ENCODE peak calls at places on chromosomes 11 and 22, in eight cellular contexts. O is H1; G is epithelial cell of esophagus; U is sigmoid colon; K is fibroblast of lung; J is activated B cell treated with CpG ODN at 0.5 μM for 24 hours; B is CD8-positive, alpha-beta T cell; A is foreskin fibroblast. W is an unnamed sample.

GRCh38 chr11:19428206-19429001 is 187.7 kb upstream of the E2F8 start:
- DNase-seq in O (no peak), G (peak; percentile 89), U (no peak), K (no peak), J (no peak), B (no peak), A (no peak), W (no peak)

GRCh38 chr22:26056455-26056854 is 112.8 kb upstream of the SEZ6L start:
- DNase-seq in O (no peak), G (no peak), U (no peak), K (no peak), J (no peak), B (no peak), A (no peak), W (no peak)

GRCh38 chr11:121154473-121154872 is 53.4 kb downstream of the TECTA start:
- DNase-seq in O (no peak), G (no peak), U (no peak), K (no peak), J (no peak), B (no peak), A (no peak), W (no peak)

GRCh38 chr11:19918302-19919049 is 205.8 kb downstream of the NAV2 start:
- DNase-seq in O (no peak), G (no peak), U (no peak), K (no peak), J (no peak), B (no peak), A (peak; percentile 50), W (no peak)

GRCh38 chr11:123239371-123240150 is 44.5 kb upstream of the CLMP start:
- DNase-seq in O (no peak), G (peak; percentile 68), U (no peak), K (no peak), J (no peak), B (no peak), A (peak; percentile 43), W (peak; percentile 72)

GRCh38 chr11:1513326-1514296 is 27.0 kb upstream of the MOB2 start:
- DNase-seq in O (no peak), G (no peak), U (no peak), K (no peak), J (no peak), B (no peak), A (no peak), W (no peak)

GRCh38 chr11:128188346-128189115 is 398.8 kb downstream of the ETS1 start:
- DNase-seq in O (no peak), G (no peak), U (no peak), K (no peak), J (no peak), B (no peak), A (peak; percentile 62), W (no peak)

GRCh38 chr11:46240371-46240770 is 37.1 kb upstream of the CREB3L1 start:
- DNase-seq in O (no peak), G (no peak), U (no peak), K (peak; percentile 12), J (no peak), B (no peak), A (peak; percentile 44), W (no peak)

GRCh38 chr11:114616516-114616915 is 20.9 kb upstream of the NXPE4 start:
- DNase-seq in O (no peak), G (no peak), U (no peak), K (no peak), J (no peak), B (no peak), A (no peak), W (no peak)

GRCh38 chr11:47216141-47216798 is 1.5 kb downstream of the DDB2 start:
- DNase-seq in O (no peak), G (peak; percentile 80), U (no peak), K (peak; percentile 83), J (peak; percentile 42), B (peak; percentile 35), A (peak; percentile 92), W (peak; percentile 85)

GRCh38 chr11:71951741-71952310 is 23.0 kb downstream of the RNF121 start:
- DNase-seq in O (no peak), G (no peak), U (no peak), K (no peak), J (no peak), B (no peak), A (no peak), W (no peak)

GRCh38 chr22:22818861-22819855 is 68.5 kb upstream of the IGLL5 start:
- DNase-seq in O (no peak), G (no peak), U (no peak), K (no peak), J (no peak), B (peak; percentile 49), A (no peak), W (no peak)

GRCh38 chr11:68932358-68932757 is 28.7 kb downstream of the IGHMBP2 start:
- DNase-seq in O (no peak), G (no peak), U (no peak), K (no peak), J (no peak), B (no peak), A (no peak), W (no peak)

GRCh38 chr11:78961186-78961782 is 386.6 kb upstream of the NARS2 start:
- DNase-seq in O (peak; percentile 57), G (peak; percentile 82), U (no peak), K (peak; percentile 54), J (no peak), B (no peak), A (peak; percentile 62), W (peak; percentile 19)
- TF ChIP-seq CTCF in O (peak; percentile 89), G (peak; percentile 84), U (no peak), K (peak; percentile 59), J (no peak), B (no peak), A (peak; percentile 69), W (peak; percentile 73)

DNA sequence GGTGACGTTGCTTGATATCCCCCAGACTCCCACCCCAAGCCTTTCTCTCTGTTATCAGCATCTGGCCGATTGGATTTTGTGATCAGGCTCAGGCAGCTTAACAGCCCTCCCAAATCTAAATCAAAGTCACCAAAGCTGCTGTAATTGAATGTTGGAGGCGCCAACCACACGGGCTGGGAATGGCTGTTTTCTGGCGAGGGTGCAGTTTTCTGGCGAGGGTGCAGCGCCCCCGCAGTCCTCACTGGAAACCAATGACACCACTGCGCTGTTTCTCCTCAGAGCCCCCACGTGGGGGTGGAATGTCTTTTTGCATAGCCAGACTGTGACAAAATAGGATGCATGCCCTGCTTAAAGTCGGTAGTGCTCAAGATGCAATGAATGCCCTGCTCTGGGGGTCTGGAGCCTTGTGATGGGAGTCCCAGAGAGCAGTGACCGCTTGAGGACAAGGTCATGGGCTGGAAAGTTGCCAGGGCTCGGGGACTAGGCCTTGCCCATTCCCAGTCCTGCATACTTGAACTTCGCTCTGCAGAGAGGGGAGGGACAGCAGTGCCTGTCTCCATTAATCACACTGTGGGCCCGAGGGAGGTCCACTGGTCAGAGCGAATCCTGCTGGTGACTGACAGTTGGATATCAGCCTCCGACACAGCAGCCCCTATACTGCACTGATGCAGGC is 105.3 kb downstream of the MORC2 start:
- DNase-seq in O (no peak), G (no peak), U (peak; percentile 50), K (no peak), J (peak; percentile 11), B (no peak), A (no peak), W (no peak)
- TF ChIP-seq CTCF in O (peak; percentile 30), G (no peak), U (no peak), K (no peak), J (no peak), B (no peak), A (no peak), W (peak; percentile 23)

DNA sequence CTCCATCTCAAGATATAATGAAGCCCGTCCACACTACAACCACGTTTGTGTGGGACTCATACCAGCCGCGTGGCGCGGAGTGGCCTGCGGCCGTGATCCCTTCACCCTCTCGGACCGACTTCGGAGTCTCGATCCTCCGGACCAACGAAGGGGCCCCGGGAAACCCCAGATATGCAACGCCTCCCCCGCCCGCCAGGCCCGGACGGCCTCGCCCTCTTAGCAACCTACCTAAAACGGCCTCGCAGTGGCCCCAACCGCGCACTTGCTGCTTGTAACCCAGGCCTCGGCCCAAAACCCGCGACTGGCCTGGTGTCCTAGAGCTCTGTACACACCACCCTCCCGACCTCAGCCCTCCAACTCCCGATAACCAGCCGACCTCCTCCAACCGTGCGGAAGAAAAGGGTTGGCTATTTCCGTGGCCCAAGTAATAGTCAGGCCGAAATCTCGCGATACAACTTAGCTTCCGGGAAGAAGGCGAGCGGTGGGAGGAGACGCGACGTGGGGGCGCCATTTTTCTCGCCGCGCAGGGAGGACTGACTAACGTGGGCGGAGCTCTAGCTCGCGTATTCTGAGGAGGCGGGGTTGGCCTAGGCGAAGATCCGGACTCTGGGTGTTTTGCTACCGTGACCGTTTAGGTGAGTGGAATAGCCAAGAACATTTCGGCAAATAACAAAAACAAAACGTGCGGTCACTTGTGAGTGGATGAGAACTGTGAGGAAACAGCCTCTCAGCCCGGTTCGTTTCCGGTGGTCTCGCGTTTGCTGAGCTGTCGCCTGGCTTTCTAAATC is at the start of the genes C11orf54 and TAF1D:
- DNase-seq in O (peak; percentile 88), G (peak; percentile 98), U (peak; percentile 99), K (peak; percentile 98), J (peak; percentile 88), B (peak; percentile 95), A (peak; percentile 99), W (peak; percentile 97)
- TF ChIP-seq CTCF in O (no peak), G (no peak), U (no peak), K (no peak), J (no peak), B (no peak), A (no peak), W (peak; percentile 37)

GRCh38 chr11:34051349-34052035 is at the start of gene CAPRIN1:
- DNase-seq in O (peak; percentile 84), G (peak; percentile 90), U (peak; percentile 92), K (peak; percentile 88), J (peak; percentile 87), B (peak; percentile 76), A (peak; percentile 92), W (peak; percentile 82)
- TF ChIP-seq CTCF in O (no peak), G (no peak), U (no peak), K (no peak), J (no peak), B (no peak), A (no peak), W (no peak)

DNA sequence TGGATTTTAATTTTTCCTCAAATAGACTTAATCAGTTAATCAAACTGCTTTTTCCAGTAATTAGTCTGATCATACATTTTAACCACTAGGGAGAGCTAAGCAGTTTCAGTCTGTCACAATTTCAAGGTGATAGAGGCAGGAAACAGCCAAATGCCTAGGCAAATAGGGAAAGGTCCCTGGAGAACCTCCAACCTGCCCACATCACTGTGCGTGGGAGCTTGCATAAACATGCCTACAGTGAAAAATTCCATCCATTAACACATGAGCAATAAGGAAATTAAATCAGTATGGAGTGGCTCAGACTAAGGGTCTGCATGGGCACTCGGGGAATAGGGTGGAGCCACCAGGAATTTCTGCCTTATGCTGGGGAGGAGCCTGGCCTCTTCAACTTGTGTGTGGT is 74.6 kb downstream of the AASDHPPT start:
- DNase-seq in O (no peak), G (peak; percentile 93), U (no peak), K (peak; percentile 7), J (no peak), B (no peak), A (peak; percentile 52), W (no peak)
- TF ChIP-seq CTCF in O (peak; percentile 29), G (peak; percentile 47), U (no peak), K (peak; percentile 28), J (no peak), B (no peak), A (no peak), W (peak; percentile 55)